ENCODE peak calls at places on chromosomes 7 and 10, in four cellular contexts. One of them, this sample, is unnamed.

GRCh38 chr10:63388421-63389031 is 77.3 kb downstream of the JMJD1C start:
- DNase-seq in K562: no peak
- DNase-seq in globus pallidus: no peak
- DNase-seq in NCI-H1092: no peak
- DNase-seq in this sample: no peak

GRCh38 chr7:151716339-151716722 is 160.6 kb downstream of the PRKAG2 start:
- DNase-seq in globus pallidus: no peak
- DNase-seq in NCI-H1092: no peak
- DNase-seq in K562: no peak
- DNase-seq in this sample: peak

GRCh38 chr7:156065400-156065799 is 253.1 kb upstream of the SHH start:
- DNase-seq in globus pallidus: no peak
- DNase-seq in NCI-H1092: no peak
- DNase-seq in K562: no peak
- DNase-seq in this sample: no peak

GRCh38 chr7:20539201-20539600 is 76.3 kb upstream of the ABCB5 start:
- DNase-seq in globus pallidus: no peak
- DNase-seq in NCI-H1092: no peak
- DNase-seq in K562: peak
- DNase-seq in this sample: no peak

GRCh38 chr10:3825244-3825643 is 40.2 kb upstream of the KLF6 start:
- DNase-seq in NCI-H1092: no peak
- DNase-seq in globus pallidus: no peak
- DNase-seq in K562: peak
- DNase-seq in this sample: no peak

GRCh38 chr10:10677479-10677878 is 340.2 kb upstream of the CELF2 start:
- DNase-seq in NCI-H1092: no peak
- DNase-seq in globus pallidus: peak
- DNase-seq in K562: no peak
- DNase-seq in this sample: peak

GRCh38 chr10:6054884-6055283 is 7.3 kb downstream of the IL2RA start:
- DNase-seq in globus pallidus: no peak
- DNase-seq in K562: no peak
- DNase-seq in NCI-H1092: no peak
- DNase-seq in this sample: peak

GRCh38 chr7:124263232-124263827 is 230.5 kb upstream of the TMEM229A start:
- DNase-seq in K562: no peak
- DNase-seq in NCI-H1092: no peak
- DNase-seq in globus pallidus: no peak
- DNase-seq in this sample: no peak

GRCh38 chr10:124449170-124450009 is 445 bp downstream of the NKX1-2 start:
- DNase-seq in K562: no peak
- DNase-seq in globus pallidus: no peak
- DNase-seq in NCI-H1092: no peak
- DNase-seq in this sample: no peak